ENCODE peak calls at places on chromosomes 16 and 17, in five cellular contexts. P is T-helper 2 cell; I is AG04450; T is stimulated activated CD4-positive, alpha-beta T cell treated with anti-CD3 and anti-CD28 coated beads, Interleukin-1b, Interleukin-23, amount 100 ng/mL, for 24 hours; Y is dorsolateral prefrontal cortex. A is an unnamed sample.

GRCh38 chr17:49290690-49291326 is 60.2 kb upstream of the PHOSPHO1 start:
- DNase-seq in T (no peak), I (no peak), Y (no peak), P (no peak), A (no peak)

GRCh38 chr16:1839554-1839953 is 12.5 kb downstream of the FAHD1 start:
- DNase-seq in P (no peak), Y (no peak), I (peak; percentile 11), T (no peak), A (no peak)

GRCh38 chr17:17112628-17113200 is 70.5 kb downstream of the MPRIP start:
- DNase-seq in I (no peak), Y (no peak), T (no peak), P (no peak), A (no peak)

GRCh38 chr17:83203073-83203471 is 123.7 kb downstream of the METRNL start:
- DNase-seq in T (no peak), I (peak; percentile 34), P (no peak), Y (peak; percentile 3), A (no peak)

GRCh38 chr17:79852748-79853147 is 13.5 kb upstream of the CBX4 start:
- DNase-seq in Y (no peak), I (no peak), T (no peak), P (no peak), A (no peak)

GRCh38 chr16:88798772-88799455 is 4.7 kb upstream of the CDT1 start:
- DNase-seq in T (no peak), I (no peak), Y (no peak), P (no peak), A (no peak)

GRCh38 chr16:84532299-84532724 is 27.9 kb upstream of the MEAK7 start:
- DNase-seq in P (no peak), Y (no peak), I (peak; percentile 94), T (no peak), A (no peak)

GRCh38 chr16:30980434-30980833 is 4.6 kb upstream of the HSD3B7 start:
- DNase-seq in T (no peak), Y (no peak), P (no peak), I (no peak), A (no peak)

GRCh38 chr17:79557276-79557675 is 53.6 kb downstream of the RBFOX3 start:
- DNase-seq in I (no peak), Y (no peak), T (no peak), P (no peak), A (no peak)

GRCh38 chr17:69696645-69697044 is 282.1 kb downstream of the MAP2K6 start:
- DNase-seq in P (no peak), T (no peak), Y (no peak), I (no peak), A (no peak)

GRCh38 chr17:973053-973452 is 6.5 kb downstream of the NXN start:
- DNase-seq in T (no peak), I (no peak), P (no peak), Y (no peak), A (no peak)

GRCh38 chr17:45384047-45384799 is 48.4 kb downstream of the ARHGAP27 start:
- DNase-seq in T (no peak), P (no peak), Y (no peak), I (no peak), A (no peak)

GRCh38 chr17:49494937-49495841 is at the start of gene NGFR:
- DNase-seq in I (no peak), P (peak; percentile 48), Y (peak; percentile 61), T (no peak), A (peak; percentile 55)

GRCh38 chr16:2323701-2324100 is 16.8 kb downstream of the ABCA3 start:
- DNase-seq in P (no peak), Y (no peak), T (no peak), I (no peak), A (no peak)

GRCh38 chr17:38871247-38871991 is 1.6 kb downstream of the LASP1 start:
- DNase-seq in I (no peak), Y (peak; percentile 54), P (peak; percentile 45), T (no peak), A (peak; percentile 73)

GRCh38 chr17:60361889-60362288 is 30.0 kb downstream of the USP32 start:
- DNase-seq in P (no peak), I (no peak), T (no peak), Y (no peak), A (no peak)

GRCh38 chr16:12470311-12471229 is 333.1 kb downstream of the CPPED1 start:
- DNase-seq in Y (peak; percentile 56), P (no peak), T (no peak), I (peak; percentile 30), A (no peak)

GRCh38 chr16:9665851-9666271 is 516.4 kb downstream of the GRIN2A start:
- DNase-seq in I (no peak), P (no peak), Y (no peak), T (no peak), A (no peak)

GRCh38 chr17:78116411-78116810 is 12.1 kb downstream of the TMC6 start:
- DNase-seq in Y (no peak), P (no peak), I (no peak), T (no peak), A (no peak)

GRCh38 chr16:12500771-12501170 is 302.9 kb downstream of the CPPED1 start:
- DNase-seq in P (no peak), I (no peak), Y (no peak), T (no peak), A (no peak)

GRCh38 chr16:7083086-7083485 is 249.6 kb upstream of the RBFOX1 start:
- DNase-seq in Y (no peak), T (no peak), P (no peak), I (no peak), A (no peak)

GRCh38 chr17:7352910-7353635 is 1.1 kb downstream of the KCTD11 start:
- DNase-seq in I (no peak), T (no peak), P (no peak), Y (no peak), A (no peak)

GRCh38 chr16:51638338-51639135 is 487.5 kb upstream of the SALL1 start:
- DNase-seq in P (no peak), I (no peak), T (no peak), Y (no peak), A (no peak)

GRCh38 chr17:37465058-37465616 is 24.6 kb upstream of the DUSP14 start:
- DNase-seq in I (no peak), T (no peak), P (no peak), Y (no peak), A (no peak)

GRCh38 chr17:60087882-60088669 is 9.4 kb upstream of the HEATR6 start:
- DNase-seq in Y (no peak), P (no peak), T (no peak), I (no peak), A (no peak)

GRCh38 chr17:14738652-14738988 is 437.7 kb downstream of the HS3ST3B1 start:
- DNase-seq in T (no peak), P (no peak), I (no peak), Y (no peak), A (no peak)

GRCh38 chr17:43723697-43724359 is 34.8 kb downstream of the SOST start:
- DNase-seq in Y (no peak), T (no peak), P (no peak), I (no peak), A (no peak)

GRCh38 chr16:13988038-13988437 is 68.1 kb downstream of the ERCC4 start:
- DNase-seq in P (no peak), I (no peak), T (no peak), Y (no peak), A (no peak)

GRCh38 chr17:46795379-46795952 is 23.0 kb downstream of the WNT3 start:
- DNase-seq in P (no peak), I (no peak), Y (no peak), T (no peak), A (no peak)

GRCh38 chr17:79072544-79072943 is 2.1 kb upstream of the ENGASE start:
- DNase-seq in T (no peak), Y (no peak), P (no peak), I (no peak), A (no peak)